ENCODE peak calls at places on chromosome X, in nine cellular contexts. K is Daoy; Q is fibroblast of gingiva; I is HS-27A; A is T follicular helper cell; N is activated CD8-positive, alpha-beta memory T cell treated with anti-CD3 and anti-CD28 coated beads for 48 hours; O is Kasumi-1; X is OCI-LY7; U is NCI-H1105. J is an unnamed sample.

GRCh38 chrX:51896626-51897025 is 3.2 kb downstream of the MAGED1 start:
- DNase-seq in K (no peak), Q (no peak), I (no peak), A (no peak), N (no peak), O (no peak), X (no peak), U (no peak), J (no peak)

GRCh38 chrX:95071621-95072020 is 1397.6 kb downstream of the FAM133A start:
- DNase-seq in K (no peak), Q (no peak), I (no peak), A (no peak), N (no peak), O (no peak), X (no peak), U (no peak), J (no peak)

GRCh38 chrX:84729809-84730208 is 227.6 kb upstream of the HDX start:
- DNase-seq in K (no peak), Q (peak), I (no peak), A (no peak), N (no peak), O (peak), X (peak), U (peak), J (no peak)

GRCh38 chrX:12975999-12976558 is 1.2 kb downstream of the TMSB4X start:
- DNase-seq in K (peak), Q (peak), I (no peak), A (no peak), N (no peak), O (peak), X (peak), U (no peak), J (peak)

GRCh38 chrX:123773258-123773978 is 40.6 kb upstream of the THOC2 start:
- DNase-seq in K (no peak), Q (no peak), I (no peak), A (no peak), N (no peak), O (no peak), X (no peak), U (no peak), J (no peak)

GRCh38 chrX:48540015-48540350 is 469 bp downstream of the TBC1D25 start:
- DNase-seq in K (no peak), Q (peak), I (no peak), A (peak), N (no peak), O (peak), X (no peak), U (peak), J (no peak)

GRCh38 chrX:114800719-114801118 is 216.7 kb downstream of the IL13RA2 start:
- DNase-seq in K (peak), Q (peak), I (no peak), A (no peak), N (no peak), O (no peak), X (no peak), U (no peak), J (no peak)

GRCh38 chrX:40867352-40867751 is 132.0 kb upstream of the MED14 start:
- DNase-seq in K (peak), Q (no peak), I (peak), A (no peak), N (no peak), O (no peak), X (no peak), U (no peak), J (no peak)

GRCh38 chrX:115065304-115065703 is 47.9 kb upstream of the IL13RA2 start:
- DNase-seq in K (no peak), Q (no peak), I (no peak), A (no peak), N (no peak), O (no peak), X (no peak), U (no peak), J (no peak)

J was measured in lung.